ENCODE peak calls at places on chromosome 20, in five cellular contexts. M is HCT116, T is neural progenitor cell, Z is endodermal cell, L is fibroblast of the aortic adventitia. G is an unnamed sample.

GRCh38 chr20:10219993-10220750 is 1.5 kb downstream of the SNAP25 start:
- DNase-seq in T (no peak), Z (no peak), M (no peak), L (no peak), G (no peak)

GRCh38 chr20:60483371-60483770 is 525.1 kb downstream of the CDH26 start:
- DNase-seq in T (no peak), Z (no peak), M (no peak), L (no peak), G (no peak)

GRCh38 chr20:25087186-25087929 is 5.4 kb upstream of the VSX1 start:
- DNase-seq in L (no peak), T (no peak), Z (no peak), M (no peak), G (no peak)

GRCh38 chr20:37711987-37712961 is 18.4 kb downstream of the CTNNBL1 start:
- DNase-seq in M (no peak), T (peak), L (no peak), Z (no peak), G (no peak)

GRCh38 chr20:58512808-58513552 is 2.2 kb downstream of the APCDD1L start:
- DNase-seq in L (no peak), T (no peak), Z (peak), M (no peak), G (no peak)

GRCh38 chr20:38450412-38450975 is 15.4 kb upstream of the SNHG17 start:
- DNase-seq in L (peak), T (no peak), Z (no peak), M (no peak), G (peak)

GRCh38 chr20:14992071-14992654 is 654.8 kb upstream of the FLRT3 start:
- DNase-seq in Z (no peak), T (no peak), L (peak), M (no peak), G (peak)

GRCh38 chr20:57043669-57044268 is 222.7 kb downstream of the BMP7 start:
- DNase-seq in T (no peak), Z (no peak), M (no peak), L (no peak), G (no peak)

GRCh38 chr20:32977281-32978008 is 26.8 kb downstream of the SUN5 start:
- DNase-seq in Z (peak), T (no peak), M (no peak), L (no peak), G (no peak)

GRCh38 chr20:24718696-24719095 is 230.4 kb upstream of the CST7 start:
- DNase-seq in T (no peak), Z (peak), M (no peak), L (no peak), G (no peak)

GRCh38 chr20:1489764-1490436 is 1.3 kb downstream of the SIRPB2 start:
- DNase-seq in L (peak), M (peak), Z (no peak), T (no peak), G (no peak)

GRCh38 chr20:24531626-24532419 is 62.4 kb downstream of the SYNDIG1 start:
- DNase-seq in M (no peak), T (no peak), Z (no peak), L (no peak), G (no peak)

GRCh38 chr20:45450097-45450818 is 19.3 kb upstream of the WFDC2 start:
- DNase-seq in Z (peak), L (peak), M (peak), T (peak), G (peak)

GRCh38 chr20:52004720-52005119 is 186.9 kb downstream of the ZFP64 start:
- DNase-seq in T (no peak), L (peak), M (no peak), Z (no peak), G (peak)
- H3K4me3 ChIP-seq in T (no peak), L (no peak), M (no peak), Z (no peak), G (no peak)

GRCh38 chr20:43248341-43248740 is 58.6 kb upstream of the PTPRT start:
- DNase-seq in L (no peak), Z (no peak), M (no peak), T (no peak), G (no peak)

GRCh38 chr20:43241057-43241702 is 51.5 kb upstream of the PTPRT start:
- DNase-seq in L (no peak), T (no peak), M (no peak), Z (no peak), G (no peak)

GRCh38 chr20:43244647-43245046 is 54.9 kb upstream of the PTPRT start:
- DNase-seq in T (no peak), L (no peak), Z (no peak), M (no peak), G (no peak)

GRCh38 chr20:43247361-43247760 is 57.7 kb upstream of the PTPRT start:
- DNase-seq in Z (no peak), L (no peak), T (no peak), M (no peak), G (no peak)

GRCh38 chr20:43243672-43244269 is 54.1 kb upstream of the PTPRT start:
- DNase-seq in T (peak), M (no peak), Z (peak), L (no peak), G (peak)
- TF ChIP-seq CTCF in T (peak), M (peak), Z (peak), L (peak), G (no peak)

DNA sequence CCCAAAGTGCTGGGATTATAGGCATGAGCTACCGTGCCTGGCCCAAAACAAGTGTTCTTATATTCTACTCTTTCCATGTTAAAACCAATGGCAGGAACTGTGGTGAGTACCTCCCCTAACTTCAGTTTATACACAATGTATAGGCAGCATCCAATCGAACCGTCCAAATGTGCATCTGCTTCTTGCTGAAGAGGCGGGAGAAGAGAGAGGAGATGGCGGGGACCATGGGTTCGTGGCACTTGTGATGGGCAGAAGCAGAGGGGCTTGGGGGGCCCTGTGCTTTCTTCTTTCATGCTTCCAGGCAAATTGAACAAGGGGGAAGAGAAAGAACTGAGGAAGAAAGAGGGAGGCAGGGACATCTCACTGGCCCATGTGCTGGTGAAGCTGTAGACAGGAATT is 11.2 kb upstream of the TCFL5 start:
- DNase-seq in Z (no peak), M (no peak), L (no peak), T (no peak), G (no peak)
- H3K4me3 ChIP-seq in Z (no peak), M (no peak), L (no peak), T (no peak), G (no peak)

GRCh38 chr20:17442588-17442987 is 88.6 kb downstream of the BFSP1 start:
- DNase-seq in M (peak), L (no peak), T (peak), Z (peak), G (no peak)
- TF ChIP-seq CTCF in M (peak), L (no peak), T (peak), Z (peak), G (no peak)

DNA sequence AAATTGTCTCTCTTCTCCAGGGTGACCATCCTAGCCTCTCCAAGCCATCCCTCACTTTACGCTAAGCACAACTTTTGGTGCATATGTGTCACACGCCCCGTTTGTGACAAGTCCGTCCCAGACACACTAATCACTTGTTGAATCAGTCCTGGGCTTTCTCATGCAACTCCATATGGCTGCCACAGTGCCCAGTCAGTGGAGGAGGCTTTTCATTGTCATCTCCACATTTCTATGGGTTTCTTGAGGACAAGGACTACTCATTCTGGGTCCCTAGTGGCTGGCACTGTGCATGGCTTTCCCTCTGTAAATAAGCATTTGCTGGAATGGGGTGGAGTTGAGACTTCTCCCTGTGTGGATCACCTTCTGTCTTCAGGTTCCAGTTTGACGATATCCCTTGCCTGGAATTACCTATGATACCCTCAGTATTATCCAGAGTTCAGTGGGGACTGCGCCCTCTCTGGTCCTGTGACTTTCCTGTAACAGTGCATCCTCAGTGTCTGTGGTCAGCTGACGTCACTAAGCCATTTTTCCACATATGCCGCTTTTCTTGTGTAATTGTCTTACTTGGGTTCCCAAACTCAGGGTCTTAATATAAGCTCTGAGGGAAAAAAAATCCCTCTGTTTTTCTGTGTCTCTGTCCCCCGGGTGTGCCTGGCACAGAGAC is 59.8 kb upstream of the MYL9 start:
- DNase-seq in Z (no peak), L (no peak), M (no peak), T (no peak), G (no peak)
- H3K4me3 ChIP-seq in Z (no peak), L (no peak), M (no peak), T (no peak), G (no peak)

GRCh38 chr20:54454982-54455381 is 20.4 kb upstream of the DOK5 start:
- DNase-seq in L (no peak), T (no peak), Z (no peak), M (no peak), G (no peak)

GRCh38 chr20:54456423-54456822 is 19.0 kb upstream of the DOK5 start:
- DNase-seq in M (no peak), Z (no peak), T (no peak), L (no peak), G (no peak)

GRCh38 chr20:54458219-54458618 is 17.2 kb upstream of the DOK5 start:
- DNase-seq in T (no peak), Z (no peak), M (no peak), L (no peak), G (no peak)

GRCh38 chr20:54459279-54459678 is 16.1 kb upstream of the DOK5 start:
- DNase-seq in L (no peak), Z (no peak), T (no peak), M (no peak), G (no peak)

DNA sequence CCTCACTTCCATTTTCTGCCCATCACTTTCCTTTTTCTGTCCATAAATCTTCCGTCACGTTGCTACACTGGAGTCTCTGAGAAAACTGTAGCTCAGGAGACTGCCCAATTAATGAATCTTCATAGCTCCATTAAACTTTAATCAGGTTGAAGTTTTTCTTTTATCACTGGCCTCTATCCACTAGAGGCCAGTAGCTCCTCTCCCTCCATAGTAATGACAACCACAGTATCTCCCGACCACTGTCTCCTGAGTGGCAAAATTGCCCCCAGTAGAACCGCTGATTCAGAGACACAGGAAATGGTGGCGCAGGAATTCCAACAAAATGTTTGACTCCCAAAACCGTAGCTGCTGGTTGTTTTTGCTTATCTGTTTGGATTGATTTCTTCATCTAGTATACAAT is 18.4 kb upstream of the DOK5 start:
- DNase-seq in L (no peak), Z (no peak), M (no peak), T (no peak), G (no peak)
- TF ChIP-seq CTCF in L (no peak), Z (peak), M (peak), T (peak), G (no peak)

G was measured in cardiac fibroblast.